ENCODE peak calls at places on chromosomes 3 and 15, in five cellular contexts. One of them, this sample, is unnamed.

GRCh38 chr3:11482024-11482423 is 161.7 kb downstream of the VGLL4 start:
- DNase-seq in NCI-H1105: no peak
- DNase-seq in tibial nerve: peak; percentile 75
- DNase-seq in effector CD4-positive, alpha-beta T cell: no peak
- DNase-seq in posterior cingulate gyrus: peak; percentile 74
- DNase-seq in this sample: no peak

GRCh38 chr3:42118762-42119361 is 27.7 kb downstream of the TRAK1 start:
- DNase-seq in NCI-H1105: no peak
- DNase-seq in tibial nerve: no peak
- DNase-seq in effector CD4-positive, alpha-beta T cell: no peak
- DNase-seq in posterior cingulate gyrus: peak; percentile 67
- DNase-seq in this sample: no peak

GRCh38 chr3:146640955-146641867 is 36.1 kb upstream of the PLSCR5 start:
- DNase-seq in NCI-H1105: peak; percentile 40
- DNase-seq in tibial nerve: no peak
- DNase-seq in effector CD4-positive, alpha-beta T cell: no peak
- DNase-seq in posterior cingulate gyrus: no peak
- DNase-seq in this sample: no peak

GRCh38 chr15:39194431-39194830 is 386.4 kb upstream of the THBS1 start:
- DNase-seq in NCI-H1105: no peak
- DNase-seq in tibial nerve: no peak
- DNase-seq in effector CD4-positive, alpha-beta T cell: no peak
- DNase-seq in posterior cingulate gyrus: no peak
- DNase-seq in this sample: no peak

GRCh38 chr3:183481582-183481981 is 53.2 kb upstream of the MCF2L2 start:
- DNase-seq in NCI-H1105: no peak
- DNase-seq in tibial nerve: no peak
- DNase-seq in effector CD4-positive, alpha-beta T cell: no peak
- DNase-seq in posterior cingulate gyrus: no peak
- DNase-seq in this sample: no peak

GRCh38 chr3:111895079-111895478 is 36.0 kb downstream of the PHLDB2 start:
- DNase-seq in NCI-H1105: peak; percentile 2
- DNase-seq in tibial nerve: no peak
- DNase-seq in effector CD4-positive, alpha-beta T cell: no peak
- DNase-seq in posterior cingulate gyrus: no peak
- DNase-seq in this sample: no peak

GRCh38 chr3:128800241-128801187 is 74.5 kb downstream of the RAB7A start:
- DNase-seq in NCI-H1105: no peak
- DNase-seq in tibial nerve: no peak
- DNase-seq in effector CD4-positive, alpha-beta T cell: no peak
- DNase-seq in posterior cingulate gyrus: peak; percentile 50
- DNase-seq in this sample: no peak

GRCh38 chr3:89221913-89222312 is 114.5 kb downstream of the EPHA3 start:
- DNase-seq in NCI-H1105: no peak
- DNase-seq in tibial nerve: no peak
- DNase-seq in effector CD4-positive, alpha-beta T cell: no peak
- DNase-seq in posterior cingulate gyrus: no peak
- DNase-seq in this sample: no peak

This sample was measured in DMS79.